ENCODE peak calls at places on chromosomes 12 and 14, in five cellular contexts. One of them, this sample, is unnamed.

GRCh38 chr12:39638178-39638577 is 18.6 kb upstream of the ABCD2 start:
- DNase-seq in gastrocnemius medialis: no peak
- DNase-seq in A673: no peak
- DNase-seq in AG09309: no peak
- DNase-seq in OCI-LY7: no peak
- DNase-seq in this sample: no peak

GRCh38 chr14:103334644-103335603 is 887 bp downstream of the EIF5 start:
- DNase-seq in gastrocnemius medialis: peak
- DNase-seq in A673: peak
- DNase-seq in AG09309: no peak
- DNase-seq in OCI-LY7: peak
- DNase-seq in this sample: peak

GRCh38 chr12:44774815-44775411 is 101.2 kb downstream of the NELL2 start:
- DNase-seq in gastrocnemius medialis: no peak
- DNase-seq in A673: peak
- DNase-seq in AG09309: no peak
- DNase-seq in OCI-LY7: peak
- DNase-seq in this sample: peak

GRCh38 chr12:70196732-70197361 is 46.4 kb upstream of the CNOT2 start:
- DNase-seq in gastrocnemius medialis: no peak
- DNase-seq in A673: no peak
- DNase-seq in AG09309: no peak
- DNase-seq in OCI-LY7: no peak
- DNase-seq in this sample: no peak

GRCh38 chr14:83172363-83172762 is 1638.7 kb upstream of the SEL1L start:
- DNase-seq in gastrocnemius medialis: no peak
- DNase-seq in A673: peak
- DNase-seq in AG09309: no peak
- DNase-seq in OCI-LY7: no peak
- DNase-seq in this sample: no peak

GRCh38 chr14:71203306-71203705 is 296.0 kb downstream of the PCNX1 start:
- DNase-seq in gastrocnemius medialis: no peak
- DNase-seq in A673: no peak
- DNase-seq in AG09309: no peak
- DNase-seq in OCI-LY7: no peak
- DNase-seq in this sample: no peak

GRCh38 chr14:79836577-79836976 is 374.7 kb downstream of the DIO2 start:
- DNase-seq in gastrocnemius medialis: no peak
- DNase-seq in A673: no peak
- DNase-seq in AG09309: no peak
- DNase-seq in OCI-LY7: no peak
- DNase-seq in this sample: no peak

GRCh38 chr12:4807813-4808212 is 87.6 kb downstream of the GALNT8 start:
- DNase-seq in gastrocnemius medialis: no peak
- DNase-seq in A673: no peak
- DNase-seq in AG09309: no peak
- DNase-seq in OCI-LY7: no peak
- DNase-seq in this sample: no peak

GRCh38 chr12:5268424-5269210 is 163.3 kb upstream of the NTF3 start:
- DNase-seq in gastrocnemius medialis: no peak
- DNase-seq in A673: no peak
- DNase-seq in AG09309: no peak
- DNase-seq in OCI-LY7: no peak
- DNase-seq in this sample: no peak

GRCh38 chr14:65100905-65101541 is 1.3 kb downstream of the MAX start:
- DNase-seq in gastrocnemius medialis: no peak
- DNase-seq in A673: no peak
- DNase-seq in AG09309: no peak
- DNase-seq in OCI-LY7: no peak
- DNase-seq in this sample: no peak

GRCh38 chr14:66998013-66998412 is 191.2 kb upstream of the GARIN2 start:
- DNase-seq in gastrocnemius medialis: no peak
- DNase-seq in A673: no peak
- DNase-seq in AG09309: no peak
- DNase-seq in OCI-LY7: no peak
- DNase-seq in this sample: no peak

GRCh38 chr12:82873309-82873708 is 186.6 kb downstream of the TMTC2 start:
- DNase-seq in gastrocnemius medialis: no peak
- DNase-seq in A673: no peak
- DNase-seq in AG09309: no peak
- DNase-seq in OCI-LY7: no peak
- DNase-seq in this sample: no peak

GRCh38 chr12:12645485-12645884 is 33.8 kb downstream of the CREBL2 start:
- DNase-seq in gastrocnemius medialis: no peak
- DNase-seq in A673: peak
- DNase-seq in AG09309: no peak
- DNase-seq in OCI-LY7: peak
- DNase-seq in this sample: no peak

GRCh38 chr12:6950944-6951540 is at the start of gene PTPN6:
- DNase-seq in gastrocnemius medialis: no peak
- DNase-seq in A673: no peak
- DNase-seq in AG09309: no peak
- DNase-seq in OCI-LY7: peak
- DNase-seq in this sample: no peak

GRCh38 chr14:38202444-38203191 is 5.1 kb upstream of the SSTR1 start:
- DNase-seq in gastrocnemius medialis: no peak
- DNase-seq in A673: no peak
- DNase-seq in AG09309: no peak
- DNase-seq in OCI-LY7: peak
- DNase-seq in this sample: no peak

GRCh38 chr14:100680439-100681051 is 46.1 kb upstream of the DLK1 start:
- DNase-seq in gastrocnemius medialis: no peak
- DNase-seq in A673: no peak
- DNase-seq in AG09309: peak
- DNase-seq in OCI-LY7: no peak
- DNase-seq in this sample: no peak

GRCh38 chr12:48824112-48824511 is 5.8 kb downstream of the CACNB3 start:
- DNase-seq in gastrocnemius medialis: no peak
- DNase-seq in A673: no peak
- DNase-seq in AG09309: no peak
- DNase-seq in OCI-LY7: peak
- DNase-seq in this sample: no peak

GRCh38 chr12:109489955-109490565 is 12.6 kb downstream of the UBE3B start:
- DNase-seq in gastrocnemius medialis: no peak
- DNase-seq in A673: no peak
- DNase-seq in AG09309: no peak
- DNase-seq in OCI-LY7: no peak
- DNase-seq in this sample: no peak

GRCh38 chr12:117699118-117699517 is 269.7 kb downstream of the KSR2 start:
- DNase-seq in gastrocnemius medialis: no peak
- DNase-seq in A673: no peak
- DNase-seq in AG09309: no peak
- DNase-seq in OCI-LY7: no peak
- DNase-seq in this sample: no peak

GRCh38 chr14:102971314-102971713 is 48.9 kb downstream of the AMN start:
- DNase-seq in gastrocnemius medialis: no peak
- DNase-seq in A673: no peak
- DNase-seq in AG09309: no peak
- DNase-seq in OCI-LY7: no peak
- DNase-seq in this sample: no peak

GRCh38 chr14:99531221-99532096 is 50.2 kb downstream of the CCNK start:
- DNase-seq in gastrocnemius medialis: no peak
- DNase-seq in A673: peak
- DNase-seq in AG09309: no peak
- DNase-seq in OCI-LY7: no peak
- DNase-seq in this sample: no peak

GRCh38 chr12:130185455-130186100 is 23.3 kb downstream of the FZD10 start:
- DNase-seq in gastrocnemius medialis: no peak
- DNase-seq in A673: no peak
- DNase-seq in AG09309: no peak
- DNase-seq in OCI-LY7: no peak
- DNase-seq in this sample: no peak

GRCh38 chr12:114123108-114123507 is 157.0 kb upstream of the RBM19 start:
- DNase-seq in gastrocnemius medialis: no peak
- DNase-seq in A673: no peak
- DNase-seq in AG09309: no peak
- DNase-seq in OCI-LY7: no peak
- DNase-seq in this sample: no peak

GRCh38 chr14:104445086-104445485 is 134.5 kb upstream of the C14orf180 start:
- DNase-seq in gastrocnemius medialis: no peak
- DNase-seq in A673: no peak
- DNase-seq in AG09309: no peak
- DNase-seq in OCI-LY7: no peak
- DNase-seq in this sample: no peak

GRCh38 chr14:65704412-65704811 is 291.9 kb downstream of the FUT8 start:
- DNase-seq in gastrocnemius medialis: no peak
- DNase-seq in A673: no peak
- DNase-seq in AG09309: peak
- DNase-seq in OCI-LY7: no peak
- DNase-seq in this sample: no peak

GRCh38 chr12:93133361-93133760 is 204.3 kb upstream of the EEA1 start:
- DNase-seq in gastrocnemius medialis: no peak
- DNase-seq in A673: no peak
- DNase-seq in AG09309: no peak
- DNase-seq in OCI-LY7: no peak
- DNase-seq in this sample: no peak

GRCh38 chr12:110248096-110248447 is 33.0 kb upstream of the ATP2A2 start:
- DNase-seq in gastrocnemius medialis: peak
- DNase-seq in A673: no peak
- DNase-seq in AG09309: no peak
- DNase-seq in OCI-LY7: no peak
- DNase-seq in this sample: no peak

GRCh38 chr12:108196319-108196718 is 67.2 kb downstream of the WSCD2 start:
- DNase-seq in gastrocnemius medialis: no peak
- DNase-seq in A673: no peak
- DNase-seq in AG09309: no peak
- DNase-seq in OCI-LY7: no peak
- DNase-seq in this sample: no peak

GRCh38 chr12:129821964-129822363 is 81.9 kb downstream of the TMEM132D start:
- DNase-seq in gastrocnemius medialis: no peak
- DNase-seq in A673: no peak
- DNase-seq in AG09309: no peak
- DNase-seq in OCI-LY7: no peak
- DNase-seq in this sample: no peak

GRCh38 chr12:13891902-13892301 is 89.5 kb downstream of the GRIN2B start:
- DNase-seq in gastrocnemius medialis: no peak
- DNase-seq in A673: no peak
- DNase-seq in AG09309: no peak
- DNase-seq in OCI-LY7: no peak
- DNase-seq in this sample: no peak

GRCh38 chr14:103084021-103084919 is at the start of gene LBHD2:
- DNase-seq in gastrocnemius medialis: no peak
- DNase-seq in A673: peak
- DNase-seq in AG09309: no peak
- DNase-seq in OCI-LY7: no peak
- DNase-seq in this sample: peak

GRCh38 chr14:76917158-76917596 is 91.0 kb downstream of the LRRC74A start:
- DNase-seq in gastrocnemius medialis: peak
- DNase-seq in A673: peak
- DNase-seq in AG09309: no peak
- DNase-seq in OCI-LY7: peak
- DNase-seq in this sample: peak

GRCh38 chr12:53744730-53745129 is 7.0 kb downstream of the CISTR start:
- DNase-seq in gastrocnemius medialis: no peak
- DNase-seq in A673: no peak
- DNase-seq in AG09309: no peak
- DNase-seq in OCI-LY7: no peak
- DNase-seq in this sample: no peak

GRCh38 chr12:130850418-130851021 is 11.5 kb upstream of the STX2 start:
- DNase-seq in gastrocnemius medialis: no peak
- DNase-seq in A673: no peak
- DNase-seq in AG09309: no peak
- DNase-seq in OCI-LY7: no peak
- DNase-seq in this sample: no peak

GRCh38 chr14:68782091-68782981 is 10.5 kb downstream of the ZFP36L1 start:
- DNase-seq in gastrocnemius medialis: no peak
- DNase-seq in A673: no peak
- DNase-seq in AG09309: no peak
- DNase-seq in OCI-LY7: no peak
- DNase-seq in this sample: no peak

GRCh38 chr12:72076558-72076915 is 137.9 kb downstream of the TPH2 start:
- DNase-seq in gastrocnemius medialis: no peak
- DNase-seq in A673: no peak
- DNase-seq in AG09309: no peak
- DNase-seq in OCI-LY7: no peak
- DNase-seq in this sample: no peak
- TF ChIP-seq CTCF in gastrocnemius medialis: no peak
- TF ChIP-seq CTCF in A673: no peak
- TF ChIP-seq CTCF in AG09309: no peak
- TF ChIP-seq CTCF in OCI-LY7: no peak
- TF ChIP-seq CTCF in this sample: no peak

GRCh38 chr12:52391618-52392002 is 6.2 kb upstream of the KRT84 start:
- DNase-seq in gastrocnemius medialis: peak
- DNase-seq in A673: peak
- DNase-seq in AG09309: no peak
- DNase-seq in OCI-LY7: no peak
- DNase-seq in this sample: no peak
- TF ChIP-seq CTCF in gastrocnemius medialis: no peak
- TF ChIP-seq CTCF in A673: no peak
- TF ChIP-seq CTCF in AG09309: no peak
- TF ChIP-seq CTCF in OCI-LY7: no peak
- TF ChIP-seq CTCF in this sample: no peak

DNA sequence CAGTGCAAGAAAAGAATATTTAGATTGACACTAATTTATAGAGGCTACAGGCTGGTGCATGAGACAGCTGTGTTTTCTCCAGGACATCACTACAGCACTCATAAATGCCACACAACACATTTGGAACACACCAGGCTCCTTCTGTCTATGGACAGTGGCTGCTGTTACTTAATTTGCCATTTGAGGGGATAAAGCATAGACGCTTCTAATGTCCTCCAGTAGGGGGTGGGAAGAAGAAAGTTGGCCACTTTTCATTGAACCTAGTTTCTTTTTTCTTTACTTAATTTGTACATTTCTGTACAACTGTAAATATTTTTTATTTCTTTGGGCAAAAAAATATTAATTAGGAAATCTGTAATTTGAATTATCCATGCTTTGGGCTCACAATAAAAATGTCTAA is 12.4 kb upstream of the RTN1 start:
- DNase-seq in gastrocnemius medialis: no peak
- DNase-seq in A673: peak
- DNase-seq in AG09309: no peak
- DNase-seq in OCI-LY7: peak
- DNase-seq in this sample: no peak
- TF ChIP-seq CTCF in gastrocnemius medialis: no peak
- TF ChIP-seq CTCF in A673: peak
- TF ChIP-seq CTCF in AG09309: peak
- TF ChIP-seq CTCF in OCI-LY7: peak
- TF ChIP-seq CTCF in this sample: peak

GRCh38 chr12:105457026-105457425 is 126.5 kb downstream of the C12orf75 start:
- DNase-seq in gastrocnemius medialis: no peak
- DNase-seq in A673: no peak
- DNase-seq in AG09309: no peak
- DNase-seq in OCI-LY7: no peak
- DNase-seq in this sample: no peak

GRCh38 chr12:105453306-105453705 is 122.8 kb downstream of the C12orf75 start:
- DNase-seq in gastrocnemius medialis: no peak
- DNase-seq in A673: no peak
- DNase-seq in AG09309: no peak
- DNase-seq in OCI-LY7: no peak
- DNase-seq in this sample: no peak

GRCh38 chr12:105451798-105452197 is 121.3 kb downstream of the C12orf75 start:
- DNase-seq in gastrocnemius medialis: peak
- DNase-seq in A673: no peak
- DNase-seq in AG09309: no peak
- DNase-seq in OCI-LY7: no peak
- DNase-seq in this sample: no peak

GRCh38 chr12:105454688-105455087 is 124.2 kb downstream of the C12orf75 start:
- DNase-seq in gastrocnemius medialis: no peak
- DNase-seq in A673: no peak
- DNase-seq in AG09309: no peak
- DNase-seq in OCI-LY7: no peak
- DNase-seq in this sample: no peak

GRCh38 chr12:105455250-105455649 is 124.8 kb downstream of the C12orf75 start:
- DNase-seq in gastrocnemius medialis: no peak
- DNase-seq in A673: no peak
- DNase-seq in AG09309: no peak
- DNase-seq in OCI-LY7: no peak
- DNase-seq in this sample: no peak
- TF ChIP-seq CTCF in gastrocnemius medialis: no peak
- TF ChIP-seq CTCF in A673: no peak
- TF ChIP-seq CTCF in AG09309: no peak
- TF ChIP-seq CTCF in OCI-LY7: no peak
- TF ChIP-seq CTCF in this sample: no peak